ENCODE peak calls at places on chromosome 21, in nine cellular contexts. C is T-helper 1 cell; O is HFFc6; B is KBM-7; W is HEK293T; I is activated naive CD8-positive, alpha-beta T cell treated with anti-CD3 and anti-CD28 coated beads, Interleukin-2, amount 10 ng/mL, durations not matched to agents 7 days and 5 days; K is neural progenitor cell; U is tibial nerve; S is fibroblast of lung. V is an unnamed sample.

GRCh38 chr21:45060675-45061311 is 13.6 kb upstream of the ADARB1 start:
- DNase-seq in C (no peak), O (no peak), B (no peak), W (no peak), I (no peak), K (no peak), U (no peak), S (no peak), V (no peak)

GRCh38 chr21:36079010-36079649 is 9.3 kb downstream of the CBR1 start:
- DNase-seq in C (no peak), O (no peak), B (peak), W (no peak), I (peak), K (no peak), U (no peak), S (peak), V (no peak)

GRCh38 chr21:29362758-29363157 is 64.0 kb downstream of the BACH1 start:
- DNase-seq in C (no peak), O (no peak), B (no peak), W (no peak), I (no peak), K (no peak), U (no peak), S (no peak), V (no peak)

GRCh38 chr21:36297938-36298572 is 21.9 kb upstream of the MORC3 start:
- DNase-seq in C (peak), O (no peak), B (peak), W (no peak), I (peak), K (no peak), U (no peak), S (no peak), V (no peak)

GRCh38 chr21:45596704-45597318 is 46.7 kb upstream of the PCBP3 start:
- DNase-seq in C (peak), O (no peak), B (peak), W (peak), I (peak), K (peak), U (peak), S (peak), V (peak)

GRCh38 chr21:39094847-39095525 is 88.3 kb downstream of the PSMG1 start:
- DNase-seq in C (no peak), O (peak), B (peak), W (no peak), I (no peak), K (no peak), U (no peak), S (peak), V (no peak)

GRCh38 chr21:15255359-15256157 is 190.8 kb upstream of the NRIP1 start:
- DNase-seq in C (no peak), O (no peak), B (no peak), W (no peak), I (no peak), K (no peak), U (no peak), S (no peak), V (no peak)

GRCh38 chr21:26844258-26845065 is 747 bp downstream of the ADAMTS1 start:
- DNase-seq in C (no peak), O (peak), B (peak), W (peak), I (peak), K (peak), U (peak), S (peak), V (no peak)

GRCh38 chr21:46056450-46056903 is 41.4 kb upstream of the COL6A2 start:
- DNase-seq in C (no peak), O (peak), B (no peak), W (no peak), I (no peak), K (no peak), U (peak), S (peak), V (no peak)

GRCh38 chr21:35641271-35642016 is 418.9 kb downstream of the SETD4 start:
- DNase-seq in C (no peak), O (peak), B (no peak), W (no peak), I (no peak), K (no peak), U (no peak), S (peak), V (no peak)

GRCh38 chr21:37535130-37535529 is 168.6 kb downstream of the DYRK1A start:
- DNase-seq in C (no peak), O (no peak), B (no peak), W (no peak), I (no peak), K (no peak), U (no peak), S (no peak), V (no peak)

GRCh38 chr21:44737706-44738354 is 26.5 kb upstream of the TSPEAR start:
- DNase-seq in C (no peak), O (no peak), B (no peak), W (no peak), I (no peak), K (peak), U (no peak), S (peak), V (no peak)

GRCh38 chr21:36005018-36005417 is 55.3 kb downstream of the SETD4 start:
- DNase-seq in C (no peak), O (no peak), B (peak), W (no peak), I (no peak), K (no peak), U (no peak), S (peak), V (no peak)

GRCh38 chr21:18253252-18253651 is 8.6 kb downstream of the CHODL start:
- DNase-seq in C (no peak), O (no peak), B (no peak), W (no peak), I (no peak), K (no peak), U (no peak), S (peak), V (no peak)

GRCh38 chr21:25999935-26000582 is 170.5 kb downstream of the APP start:
- DNase-seq in C (no peak), O (no peak), B (no peak), W (no peak), I (peak), K (peak), U (no peak), S (no peak), V (no peak)

GRCh38 chr21:42113926-42114409 is 42.9 kb downstream of the UMODL1 start:
- DNase-seq in C (no peak), O (peak), B (peak), W (no peak), I (no peak), K (no peak), U (no peak), S (no peak), V (no peak)

GRCh38 chr21:42031816-42032215 is 21.7 kb upstream of the ZBTB21 start:
- DNase-seq in C (no peak), O (no peak), B (no peak), W (no peak), I (no peak), K (no peak), U (no peak), S (no peak), V (no peak)

V was measured in WERI-Rb-1.